ENCODE peak calls at places on chromosomes 13 and 19, in nine cellular contexts. One of them, this sample, is unnamed.

GRCh38 chr13:49457221-49457620 is 13.1 kb downstream of the SETDB2 start:
- DNase-seq in CD4-positive, alpha-beta T cell: no peak
- DNase-seq in psoas muscle: no peak
- DNase-seq in fibroblast of mammary gland: peak; percentile 60
- DNase-seq in mucosa of descending colon: no peak
- DNase-seq in endothelial cell: no peak
- DNase-seq in breast epithelium: no peak
- DNase-seq in RWPE1: no peak
- DNase-seq in fibroblast of pulmonary artery: no peak
- DNase-seq in this sample: no peak

GRCh38 chr19:42313096-42313839 is at the start of gene TMEM145:
- DNase-seq in CD4-positive, alpha-beta T cell: no peak
- DNase-seq in psoas muscle: peak; percentile 75
- DNase-seq in fibroblast of mammary gland: peak; percentile 30
- DNase-seq in mucosa of descending colon: no peak
- DNase-seq in endothelial cell: peak; percentile 53
- DNase-seq in breast epithelium: no peak
- DNase-seq in RWPE1: peak; percentile 53
- DNase-seq in fibroblast of pulmonary artery: peak; percentile 52
- DNase-seq in this sample: peak; percentile 79

GRCh38 chr19:38730731-38731589 is 13.3 kb downstream of the CAPN12 start:
- DNase-seq in CD4-positive, alpha-beta T cell: no peak
- DNase-seq in psoas muscle: no peak
- DNase-seq in fibroblast of mammary gland: no peak
- DNase-seq in mucosa of descending colon: no peak
- DNase-seq in endothelial cell: no peak
- DNase-seq in breast epithelium: no peak
- DNase-seq in RWPE1: no peak
- DNase-seq in fibroblast of pulmonary artery: no peak
- DNase-seq in this sample: no peak

GRCh38 chr19:33134571-33135041 is 2.7 kb downstream of the WDR88 start:
- DNase-seq in CD4-positive, alpha-beta T cell: no peak
- DNase-seq in psoas muscle: no peak
- DNase-seq in fibroblast of mammary gland: no peak
- DNase-seq in mucosa of descending colon: peak; percentile 15
- DNase-seq in endothelial cell: no peak
- DNase-seq in breast epithelium: no peak
- DNase-seq in RWPE1: no peak
- DNase-seq in fibroblast of pulmonary artery: no peak
- DNase-seq in this sample: no peak

GRCh38 chr13:32023698-32024097 is 7.9 kb upstream of the FRY start:
- DNase-seq in CD4-positive, alpha-beta T cell: no peak
- DNase-seq in psoas muscle: no peak
- DNase-seq in fibroblast of mammary gland: peak; percentile 14
- DNase-seq in mucosa of descending colon: no peak
- DNase-seq in endothelial cell: no peak
- DNase-seq in breast epithelium: no peak
- DNase-seq in RWPE1: no peak
- DNase-seq in fibroblast of pulmonary artery: no peak
- DNase-seq in this sample: no peak

GRCh38 chr19:40578442-40578908 is 1.8 kb downstream of the SHKBP1 start:
- DNase-seq in CD4-positive, alpha-beta T cell: no peak
- DNase-seq in psoas muscle: no peak
- DNase-seq in fibroblast of mammary gland: peak; percentile 40
- DNase-seq in mucosa of descending colon: no peak
- DNase-seq in endothelial cell: peak; percentile 29
- DNase-seq in breast epithelium: no peak
- DNase-seq in RWPE1: no peak
- DNase-seq in fibroblast of pulmonary artery: peak; percentile 58
- DNase-seq in this sample: no peak

GRCh38 chr13:95982144-95982543 is 71.1 kb downstream of the UGGT2 start:
- DNase-seq in CD4-positive, alpha-beta T cell: no peak
- DNase-seq in psoas muscle: no peak
- DNase-seq in fibroblast of mammary gland: no peak
- DNase-seq in mucosa of descending colon: no peak
- DNase-seq in endothelial cell: no peak
- DNase-seq in breast epithelium: no peak
- DNase-seq in RWPE1: no peak
- DNase-seq in fibroblast of pulmonary artery: no peak
- DNase-seq in this sample: no peak

GRCh38 chr13:27007166-27007565 is 164.4 kb downstream of the USP12 start:
- DNase-seq in CD4-positive, alpha-beta T cell: no peak
- DNase-seq in psoas muscle: no peak
- DNase-seq in fibroblast of mammary gland: no peak
- DNase-seq in mucosa of descending colon: no peak
- DNase-seq in endothelial cell: no peak
- DNase-seq in breast epithelium: no peak
- DNase-seq in RWPE1: no peak
- DNase-seq in fibroblast of pulmonary artery: no peak
- DNase-seq in this sample: peak; percentile 52

GRCh38 chr13:113962975-113963374 is 10.9 kb downstream of the C13orf46 start:
- DNase-seq in CD4-positive, alpha-beta T cell: no peak
- DNase-seq in psoas muscle: peak; percentile 32
- DNase-seq in fibroblast of mammary gland: no peak
- DNase-seq in mucosa of descending colon: no peak
- DNase-seq in endothelial cell: no peak
- DNase-seq in breast epithelium: no peak
- DNase-seq in RWPE1: no peak
- DNase-seq in fibroblast of pulmonary artery: no peak
- DNase-seq in this sample: no peak

GRCh38 chr19:48745208-48745995 is 1.3 kb downstream of the IZUMO1 start:
- DNase-seq in CD4-positive, alpha-beta T cell: peak; percentile 35
- DNase-seq in psoas muscle: peak; percentile 75
- DNase-seq in fibroblast of mammary gland: peak; percentile 64
- DNase-seq in mucosa of descending colon: peak; percentile 67
- DNase-seq in endothelial cell: peak; percentile 60
- DNase-seq in breast epithelium: no peak
- DNase-seq in RWPE1: peak; percentile 69
- DNase-seq in fibroblast of pulmonary artery: peak; percentile 72
- DNase-seq in this sample: peak; percentile 64

GRCh38 chr19:17680235-17680722 is 7.9 kb downstream of the UNC13A start:
- DNase-seq in CD4-positive, alpha-beta T cell: no peak
- DNase-seq in psoas muscle: peak; percentile 86
- DNase-seq in fibroblast of mammary gland: peak; percentile 33
- DNase-seq in mucosa of descending colon: peak; percentile 30
- DNase-seq in endothelial cell: peak; percentile 31
- DNase-seq in breast epithelium: no peak
- DNase-seq in RWPE1: no peak
- DNase-seq in fibroblast of pulmonary artery: peak; percentile 70
- DNase-seq in this sample: peak; percentile 70

GRCh38 chr13:112457485-112457884 is 81.3 kb downstream of the SPACA7 start:
- DNase-seq in CD4-positive, alpha-beta T cell: no peak
- DNase-seq in psoas muscle: no peak
- DNase-seq in fibroblast of mammary gland: no peak
- DNase-seq in mucosa of descending colon: no peak
- DNase-seq in endothelial cell: no peak
- DNase-seq in breast epithelium: no peak
- DNase-seq in RWPE1: peak; percentile 25
- DNase-seq in fibroblast of pulmonary artery: no peak
- DNase-seq in this sample: no peak

GRCh38 chr13:65914707-65915106 is 1315.4 kb downstream of the PCDH9 start:
- DNase-seq in CD4-positive, alpha-beta T cell: no peak
- DNase-seq in psoas muscle: no peak
- DNase-seq in fibroblast of mammary gland: peak; percentile 88
- DNase-seq in mucosa of descending colon: no peak
- DNase-seq in endothelial cell: no peak
- DNase-seq in breast epithelium: no peak
- DNase-seq in RWPE1: no peak
- DNase-seq in fibroblast of pulmonary artery: peak; percentile 68
- DNase-seq in this sample: no peak

GRCh38 chr19:7010722-7011593 is 10.3 kb downstream of the MBD3L2B start:
- DNase-seq in CD4-positive, alpha-beta T cell: no peak
- DNase-seq in psoas muscle: no peak
- DNase-seq in fibroblast of mammary gland: no peak
- DNase-seq in mucosa of descending colon: no peak
- DNase-seq in endothelial cell: no peak
- DNase-seq in breast epithelium: no peak
- DNase-seq in RWPE1: no peak
- DNase-seq in fibroblast of pulmonary artery: no peak
- DNase-seq in this sample: no peak

GRCh38 chr19:43469160-43469480 is 3.7 kb upstream of the LYPD3 start:
- DNase-seq in CD4-positive, alpha-beta T cell: peak; percentile 30
- DNase-seq in psoas muscle: no peak
- DNase-seq in fibroblast of mammary gland: no peak
- DNase-seq in mucosa of descending colon: no peak
- DNase-seq in endothelial cell: no peak
- DNase-seq in breast epithelium: no peak
- DNase-seq in RWPE1: no peak
- DNase-seq in fibroblast of pulmonary artery: peak; percentile 25
- DNase-seq in this sample: no peak

GRCh38 chr19:33204136-33204973 is 10.2 kb downstream of the LRP3 start:
- DNase-seq in CD4-positive, alpha-beta T cell: no peak
- DNase-seq in psoas muscle: peak; percentile 54
- DNase-seq in fibroblast of mammary gland: no peak
- DNase-seq in mucosa of descending colon: no peak
- DNase-seq in endothelial cell: no peak
- DNase-seq in breast epithelium: no peak
- DNase-seq in RWPE1: no peak
- DNase-seq in fibroblast of pulmonary artery: no peak
- DNase-seq in this sample: no peak

DNA sequence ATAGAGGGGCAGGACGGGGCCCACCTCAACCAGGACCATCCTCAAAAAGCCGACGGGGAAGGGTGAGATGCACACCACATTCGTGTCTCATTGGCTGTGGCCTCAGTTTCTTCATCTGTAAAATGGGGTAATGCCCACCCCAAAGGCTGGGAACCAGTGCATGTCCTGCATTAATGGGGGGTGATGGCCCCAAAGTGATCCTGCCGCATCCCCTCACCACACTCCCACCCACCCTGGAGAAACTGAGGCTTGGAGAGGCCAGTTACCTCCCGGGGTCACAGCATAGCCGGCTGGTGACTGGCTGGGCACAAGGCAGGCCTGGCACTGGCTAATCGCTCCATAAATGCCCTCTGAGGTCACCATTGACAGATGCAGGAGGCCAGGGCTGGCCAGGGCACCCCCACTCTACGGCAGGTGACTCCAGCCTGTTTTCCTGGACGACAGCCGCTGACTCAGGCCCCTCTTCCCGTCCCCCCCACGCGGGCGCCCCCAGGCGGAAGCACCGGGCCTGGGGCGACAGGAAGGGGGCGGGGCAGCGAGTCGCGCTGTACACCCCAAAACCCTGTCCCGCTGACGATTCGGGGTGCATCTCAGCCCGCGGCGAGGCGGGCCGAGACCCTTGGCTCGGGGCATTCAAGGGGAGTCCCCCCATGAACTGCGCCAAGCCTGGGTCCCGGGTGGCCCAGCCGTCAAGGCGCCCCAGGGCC is 483 bp upstream of the MIDN start:
- DNase-seq in CD4-positive, alpha-beta T cell: peak; percentile 51
- DNase-seq in psoas muscle: peak; percentile 96
- DNase-seq in fibroblast of mammary gland: peak; percentile 65
- DNase-seq in mucosa of descending colon: peak; percentile 77
- DNase-seq in endothelial cell: peak; percentile 66
- DNase-seq in breast epithelium: no peak
- DNase-seq in RWPE1: no peak
- DNase-seq in fibroblast of pulmonary artery: peak; percentile 64
- DNase-seq in this sample: peak; percentile 65
- TF ChIP-seq CTCF in CD4-positive, alpha-beta T cell: no peak
- TF ChIP-seq CTCF in psoas muscle: peak; percentile 44
- TF ChIP-seq CTCF in fibroblast of mammary gland: no peak
- TF ChIP-seq CTCF in mucosa of descending colon: no peak
- TF ChIP-seq CTCF in endothelial cell: no peak
- TF ChIP-seq CTCF in breast epithelium: no peak
- TF ChIP-seq CTCF in RWPE1: no peak
- TF ChIP-seq CTCF in fibroblast of pulmonary artery: peak; percentile 17
- TF ChIP-seq CTCF in this sample: no peak

DNA sequence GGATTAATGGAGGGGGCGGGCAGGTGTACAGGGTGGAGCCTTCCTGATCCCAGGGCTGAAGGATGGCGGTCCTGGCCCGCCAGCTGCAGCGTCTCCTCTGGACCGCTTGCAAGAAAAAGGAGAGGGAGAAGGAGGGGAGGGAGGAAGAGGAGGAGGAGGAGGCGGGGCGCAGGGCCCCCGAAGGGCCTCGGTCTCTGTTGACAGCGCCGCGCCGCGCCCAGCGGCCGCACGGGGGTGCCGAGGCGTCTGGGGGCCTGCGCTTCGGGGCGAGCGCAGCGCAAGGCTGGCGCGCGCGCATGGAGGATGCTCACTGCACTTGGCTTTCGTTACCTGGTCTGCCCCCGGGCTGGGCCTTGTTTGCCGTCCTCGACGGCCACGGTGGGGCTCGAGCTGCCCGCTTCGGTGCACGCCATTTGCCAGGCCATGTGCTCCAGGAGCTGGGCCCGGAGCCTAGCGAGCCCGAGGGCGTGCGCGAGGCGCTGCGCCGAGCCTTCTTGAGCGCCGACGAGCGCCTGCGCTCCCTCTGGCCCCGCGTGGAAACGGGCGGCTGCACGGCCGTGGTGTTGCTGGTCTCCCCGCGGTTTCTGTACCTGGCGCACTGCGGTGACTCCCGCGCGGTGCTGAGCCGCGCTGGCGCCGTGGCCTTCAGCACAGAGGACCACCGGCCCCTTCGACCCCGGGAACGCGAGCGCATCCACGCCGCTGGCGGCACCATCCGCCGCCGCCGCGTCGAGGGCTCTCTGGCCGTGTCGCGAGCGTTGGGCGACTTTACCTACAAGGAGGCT is at the start of gene PPM1N:
- DNase-seq in CD4-positive, alpha-beta T cell: peak; percentile 59
- DNase-seq in psoas muscle: peak; percentile 66
- DNase-seq in fibroblast of mammary gland: no peak
- DNase-seq in mucosa of descending colon: no peak
- DNase-seq in endothelial cell: peak; percentile 23
- DNase-seq in breast epithelium: no peak
- DNase-seq in RWPE1: no peak
- DNase-seq in fibroblast of pulmonary artery: no peak
- DNase-seq in this sample: peak; percentile 48
- TF ChIP-seq CTCF in CD4-positive, alpha-beta T cell: peak; percentile 35
- TF ChIP-seq CTCF in psoas muscle: no peak
- TF ChIP-seq CTCF in fibroblast of mammary gland: no peak
- TF ChIP-seq CTCF in mucosa of descending colon: no peak
- TF ChIP-seq CTCF in endothelial cell: no peak
- TF ChIP-seq CTCF in breast epithelium: no peak
- TF ChIP-seq CTCF in RWPE1: peak; percentile 19
- TF ChIP-seq CTCF in fibroblast of pulmonary artery: no peak
- TF ChIP-seq CTCF in this sample: peak; percentile 15

DNA sequence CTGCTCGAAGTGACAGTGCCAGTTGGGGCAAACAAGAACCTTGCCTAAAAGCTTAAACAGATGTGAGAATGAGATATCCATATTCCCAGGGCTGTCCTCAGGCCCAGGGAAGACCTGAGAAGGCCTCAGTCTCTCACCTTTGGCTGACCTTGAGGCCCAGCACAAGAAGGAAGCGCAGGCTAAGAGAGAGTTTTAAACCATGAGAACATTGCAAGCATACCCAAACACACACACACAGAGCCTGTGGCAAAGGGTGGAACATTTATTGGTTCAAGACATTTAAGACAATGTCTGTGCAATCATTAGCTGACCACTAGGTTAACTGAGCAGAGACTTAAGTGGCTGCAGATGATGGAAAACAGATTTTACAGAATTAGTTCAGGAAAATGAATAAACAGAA is 248.2 kb downstream of the NBEA start:
- DNase-seq in CD4-positive, alpha-beta T cell: no peak
- DNase-seq in psoas muscle: no peak
- DNase-seq in fibroblast of mammary gland: peak; percentile 30
- DNase-seq in mucosa of descending colon: no peak
- DNase-seq in endothelial cell: no peak
- DNase-seq in breast epithelium: no peak
- DNase-seq in RWPE1: no peak
- DNase-seq in fibroblast of pulmonary artery: no peak
- DNase-seq in this sample: no peak
- TF ChIP-seq CTCF in CD4-positive, alpha-beta T cell: no peak
- TF ChIP-seq CTCF in psoas muscle: no peak
- TF ChIP-seq CTCF in fibroblast of mammary gland: no peak
- TF ChIP-seq CTCF in mucosa of descending colon: no peak
- TF ChIP-seq CTCF in endothelial cell: no peak
- TF ChIP-seq CTCF in breast epithelium: no peak
- TF ChIP-seq CTCF in RWPE1: no peak
- TF ChIP-seq CTCF in fibroblast of pulmonary artery: no peak
- TF ChIP-seq CTCF in this sample: no peak

GRCh38 chr13:19305434-19305833 is 123.8 kb upstream of the TUBA3C start:
- DNase-seq in CD4-positive, alpha-beta T cell: no peak
- DNase-seq in psoas muscle: no peak
- DNase-seq in fibroblast of mammary gland: no peak
- DNase-seq in mucosa of descending colon: no peak
- DNase-seq in endothelial cell: no peak
- DNase-seq in breast epithelium: no peak
- DNase-seq in RWPE1: no peak
- DNase-seq in fibroblast of pulmonary artery: no peak
- DNase-seq in this sample: no peak
- TF ChIP-seq CTCF in CD4-positive, alpha-beta T cell: no peak
- TF ChIP-seq CTCF in psoas muscle: no peak
- TF ChIP-seq CTCF in fibroblast of mammary gland: no peak
- TF ChIP-seq CTCF in mucosa of descending colon: no peak
- TF ChIP-seq CTCF in endothelial cell: no peak
- TF ChIP-seq CTCF in breast epithelium: no peak
- TF ChIP-seq CTCF in RWPE1: no peak
- TF ChIP-seq CTCF in fibroblast of pulmonary artery: no peak
- TF ChIP-seq CTCF in this sample: no peak